ENCODE peak calls at places on chromosomes 11 and 22, in nine cellular contexts. M is ovary, B is HepG2, I is tibial nerve, R is adrenal gland, S is transverse colon, U is IMR-90, K is HCT116, Z is K562. E is an unnamed sample. For H3K4me1, the result is how much of the 10 kb centered on the place peaks cover.

GRCh38 chr11:93236741-93237675 is 39.2 kb upstream of the SLC36A4 start:
- DNase-seq in B (peak), R (peak), U (peak), M (no peak), I (peak), K (peak), Z (peak), S (peak), E (peak)

GRCh38 chr11:134235399-134235798 is 10.9 kb downstream of the VPS26B start:
- DNase-seq in K (no peak), B (peak), I (no peak), R (peak), M (no peak), U (no peak), S (no peak), Z (no peak), E (no peak)

GRCh38 chr11:67355023-67355793 is 1.9 kb upstream of the POLD4 start:
- DNase-seq in U (no peak), B (no peak), R (no peak), S (no peak), K (no peak), M (peak), I (no peak), Z (no peak), E (no peak)

GRCh38 chr11:20131744-20132666 is 28.3 kb downstream of the DBX1 start:
- DNase-seq in M (peak), I (peak), U (peak), S (peak), B (peak), Z (peak), R (peak), K (no peak), E (peak)

GRCh38 chr11:17500673-17501072 is 24.0 kb upstream of the ABCC8 start:
- DNase-seq in B (no peak), R (no peak), I (no peak), Z (no peak), K (no peak), M (no peak), S (no peak), U (no peak), E (no peak)

GRCh38 chr22:33539902-33540751 is 380.1 kb downstream of the LARGE1 start:
- DNase-seq in S (peak), K (no peak), U (peak), M (peak), R (peak), I (peak), B (peak), Z (no peak), E (peak)

GRCh38 chr11:108559340-108559739 is 34.2 kb downstream of the EXPH5 start:
- DNase-seq in U (peak), M (no peak), B (no peak), Z (no peak), K (no peak), I (no peak), R (no peak), S (no peak), E (no peak)

GRCh38 chr22:27348634-27349033 is 452.9 kb downstream of the MN1 start:
- DNase-seq in U (peak), R (no peak), I (no peak), S (no peak), Z (no peak), K (no peak), M (no peak), B (no peak), E (peak)

GRCh38 chr11:37532271-37532670 is 934.2 kb upstream of the RAG2 start:
- DNase-seq in S (no peak), Z (no peak), R (no peak), M (no peak), U (no peak), B (no peak), K (no peak), I (no peak), E (no peak)

GRCh38 chr11:1531961-1532586 is 40.0 kb downstream of the DUSP8 start:
- DNase-seq in Z (no peak), B (no peak), I (no peak), M (no peak), K (no peak), R (peak), S (no peak), U (no peak), E (no peak)

GRCh38 chr22:37674951-37675929 is at the start of gene LGALS1:
- DNase-seq in I (peak), S (peak), Z (peak), R (peak), B (peak), M (peak), K (peak), U (peak), E (peak)

GRCh38 chr11:67493548-67494370 is 10.9 kb downstream of the AIP start:
- DNase-seq in U (no peak), B (no peak), K (no peak), I (no peak), S (no peak), M (no peak), Z (no peak), R (no peak), E (no peak)

GRCh38 chr11:80155412-80156017 is 714.7 kb upstream of the TENM4 start:
- DNase-seq in S (no peak), Z (peak), B (peak), R (no peak), U (peak), M (no peak), I (no peak), K (no peak), E (no peak)

GRCh38 chr11:95884802-95885201 is 39.1 kb downstream of the MTMR2 start:
- DNase-seq in Z (no peak), K (no peak), B (no peak), S (no peak), I (no peak), M (no peak), R (no peak), U (no peak), E (no peak)

GRCh38 chr22:47333625-47334024 is 571.2 kb downstream of the TBC1D22A start:
- DNase-seq in U (peak), I (no peak), Z (no peak), B (peak), K (peak), S (no peak), M (no peak), R (no peak), E (peak)

GRCh38 chr11:9605742-9606141 is 32.3 kb downstream of the WEE1 start:
- DNase-seq in B (no peak), Z (no peak), I (no peak), M (no peak), S (no peak), R (no peak), U (no peak), K (no peak), E (no peak)

GRCh38 chr22:40156001-40156516 is 21.7 kb upstream of the TNRC6B start:
- DNase-seq in U (peak), B (peak), S (peak), K (peak), Z (peak), M (no peak), I (no peak), R (peak), E (peak)
- TF ChIP-seq CTCF in U (peak), B (peak), S (no peak), K (no peak), Z (peak), M (no peak), I (no peak), R (peak), E (no peak)

GRCh38 chr11:63765688-63766241 is 2.8 kb downstream of the ZFTA start:
- DNase-seq in M (peak), B (no peak), R (no peak), S (peak), Z (no peak), U (no peak), K (no peak), I (no peak), E (no peak)

GRCh38 chr11:63768232-63769043 is at the start of gene ZFTA:
- DNase-seq in S (peak), K (no peak), Z (peak), R (peak), M (peak), I (no peak), U (peak), B (no peak), E (peak)

GRCh38 chr11:63766501-63767270 is 1.9 kb downstream of the ZFTA start:
- DNase-seq in M (peak), S (no peak), R (no peak), U (no peak), B (peak), K (no peak), Z (no peak), I (no peak), E (no peak)

GRCh38 chr11:63769044-63769718 is 606 bp upstream of the ZFTA start:
- DNase-seq in R (peak), Z (peak), U (no peak), B (no peak), M (peak), I (no peak), S (peak), K (no peak), E (no peak)

GRCh38 chr11:63767415-63768231 is 952 bp downstream of the ZFTA start:
- DNase-seq in B (peak), K (peak), U (peak), R (peak), M (peak), S (peak), I (peak), Z (peak), E (peak)
- H3K4me1 ChIP-seq in B (under half), K (under half), U (under half), R (under half), M (under half), S (half or more), I (under half), Z (under half), E (half or more)

GRCh38 chr11:122743949-122744876 is 88.7 kb downstream of the UBASH3B start:
- DNase-seq in S (peak), R (peak), Z (no peak), B (no peak), I (peak), M (no peak), K (no peak), U (no peak), E (no peak)
- TF ChIP-seq POLR2A in S (peak), R (no peak), Z (no peak), B (no peak), I (no peak), M (no peak), K (no peak), U (no peak), E (no peak)

GRCh38 chr22:17162731-17163130 is 3.7 kb upstream of the HDHD5 start:
- DNase-seq in K (no peak), Z (no peak), I (no peak), U (no peak), B (no peak), R (no peak), S (no peak), M (no peak), E (no peak)

GRCh38 chr22:17167486-17167885 is 8.4 kb upstream of the HDHD5 start:
- DNase-seq in M (peak), U (no peak), I (no peak), S (no peak), B (no peak), K (no peak), Z (no peak), R (peak), E (peak)

GRCh38 chr22:17161991-17162390 is 2.9 kb upstream of the HDHD5 start:
- DNase-seq in R (no peak), M (no peak), B (no peak), U (no peak), Z (no peak), K (no peak), I (no peak), S (no peak), E (no peak)

GRCh38 chr22:17159504-17159951 is 451 bp upstream of the HDHD5 start:
- DNase-seq in B (no peak), U (peak), K (peak), Z (no peak), S (peak), M (peak), R (peak), I (peak), E (peak)

GRCh38 chr22:17164392-17165024 is 5.4 kb upstream of the HDHD5 start:
- DNase-seq in B (no peak), U (no peak), I (no peak), K (peak), R (no peak), S (no peak), Z (no peak), M (no peak), E (no peak)
- TF ChIP-seq CTCF in B (peak), U (peak), I (no peak), K (peak), R (no peak), S (no peak), Z (peak), M (no peak), E (no peak)

GRCh38 chr11:114280696-114281095 is 15.5 kb upstream of the NNMT start:
- DNase-seq in B (peak), S (no peak), I (peak), U (peak), M (peak), Z (peak), R (peak), K (peak), E (peak)

GRCh38 chr11:114279778-114280532 is 16.2 kb upstream of the NNMT start:
- DNase-seq in I (no peak), R (no peak), B (no peak), Z (no peak), K (no peak), U (peak), M (no peak), S (no peak), E (no peak)

GRCh38 chr11:114282488-114282887 is 13.7 kb upstream of the NNMT start:
- DNase-seq in K (no peak), I (no peak), R (no peak), S (no peak), M (no peak), B (no peak), Z (no peak), U (no peak), E (no peak)

GRCh38 chr11:114283422-114283821 is 12.8 kb upstream of the NNMT start:
- DNase-seq in Z (no peak), M (no peak), R (no peak), U (no peak), I (no peak), S (no peak), K (no peak), B (no peak), E (no peak)

DNA sequence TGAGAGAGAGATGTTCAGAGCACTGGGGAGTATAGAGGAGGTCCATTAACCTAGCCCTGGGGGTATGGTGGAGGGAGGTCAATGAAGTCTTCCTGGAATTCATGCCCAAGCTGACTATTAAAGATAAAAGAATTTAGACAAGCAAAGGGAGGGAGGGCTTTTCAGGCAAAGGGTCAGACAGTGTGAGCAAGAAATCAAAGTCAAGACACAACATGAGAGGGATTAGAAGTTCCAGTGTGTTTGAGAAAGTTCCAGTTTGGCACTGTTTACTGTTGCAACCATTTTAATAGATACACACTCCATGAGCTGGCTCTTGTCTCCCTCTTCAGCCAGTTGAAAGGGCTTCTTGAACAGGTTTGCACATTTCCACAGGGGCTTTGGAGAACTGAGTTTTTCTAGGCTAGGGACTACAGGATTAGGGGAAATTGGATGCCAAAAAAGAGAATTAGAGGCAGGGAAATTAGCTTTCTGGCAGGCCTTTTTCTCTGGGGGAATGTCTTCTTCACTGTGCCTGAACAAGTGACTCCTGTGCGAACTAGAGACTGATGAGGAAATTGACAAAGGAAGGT is 14.7 kb upstream of the NNMT start:
- DNase-seq in B (no peak), R (no peak), Z (no peak), I (no peak), K (no peak), S (no peak), U (no peak), M (no peak), E (no peak)
- H3K4me1 ChIP-seq in B (under half), R (under half), Z (under half), I (under half), K (under half), S (under half), U (under half), M (under half), E (under half)

DNA sequence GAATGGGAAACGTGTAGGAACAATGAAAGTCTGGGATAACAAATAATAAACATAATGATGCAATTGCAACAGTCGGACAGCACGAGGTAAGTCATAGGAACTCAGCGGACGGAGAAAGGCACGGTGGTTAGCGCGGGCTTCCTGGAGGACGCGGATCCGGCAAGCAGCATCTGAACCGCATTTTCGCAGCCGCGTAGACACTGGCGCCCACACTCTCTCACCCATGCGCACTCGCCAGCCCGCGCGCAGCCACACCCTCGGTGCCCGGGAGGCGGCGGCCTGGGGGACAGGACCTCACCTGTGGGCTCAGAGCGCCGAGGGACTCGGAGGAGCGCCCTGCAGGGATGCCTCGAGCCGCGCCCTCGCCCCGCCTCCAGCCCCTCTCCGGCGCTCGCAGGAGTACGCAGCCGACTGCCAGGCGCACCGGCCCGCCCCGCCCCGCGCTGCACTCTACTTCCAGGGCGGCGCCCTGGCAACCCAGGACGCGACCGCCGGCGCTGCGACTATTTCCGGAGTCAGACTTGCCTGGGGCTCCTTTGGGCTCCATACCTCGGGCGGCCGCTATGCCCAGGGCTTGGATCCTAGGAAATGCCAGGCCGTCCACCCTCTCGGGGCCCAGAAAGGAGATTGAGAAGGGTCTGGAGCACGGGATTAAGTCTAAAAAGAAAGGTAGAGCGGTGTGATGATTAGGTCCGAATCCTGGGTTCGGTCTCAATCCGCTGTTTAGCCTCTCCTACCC is at the start of gene TTLL1:
- DNase-seq in K (peak), U (peak), R (peak), Z (peak), S (peak), M (peak), I (peak), B (peak), E (peak)
- TF ChIP-seq POLR2A in K (peak), U (no peak), R (peak), Z (peak), S (no peak), M (peak), I (no peak), B (peak), E (peak)

DNA sequence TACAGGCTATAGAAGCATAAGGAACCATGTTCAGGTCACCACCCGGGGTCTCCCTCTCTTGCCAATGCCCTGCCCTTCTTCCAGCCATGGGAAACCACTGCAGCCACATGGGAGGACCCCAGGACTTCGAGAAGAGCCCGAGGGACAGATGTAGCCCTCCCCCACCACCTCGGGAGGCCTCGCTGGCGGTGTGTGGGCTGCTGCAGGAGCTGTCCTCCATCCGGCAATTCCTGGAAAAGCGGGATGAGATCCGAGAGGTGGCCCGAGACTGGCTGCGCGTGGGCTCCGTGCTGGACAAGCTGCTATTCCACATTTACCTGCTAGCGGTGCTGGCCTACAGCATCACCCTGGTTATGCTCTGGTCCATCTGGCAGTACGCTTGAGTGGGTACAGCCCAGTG is 14.5 kb downstream of the HTR3A start:
- DNase-seq in R (no peak), U (no peak), I (no peak), S (no peak), Z (no peak), K (no peak), B (no peak), M (no peak), E (no peak)
- TF ChIP-seq CTCF in R (no peak), U (no peak), I (no peak), S (no peak), Z (no peak), K (no peak), B (no peak), M (no peak), E (no peak)

DNA sequence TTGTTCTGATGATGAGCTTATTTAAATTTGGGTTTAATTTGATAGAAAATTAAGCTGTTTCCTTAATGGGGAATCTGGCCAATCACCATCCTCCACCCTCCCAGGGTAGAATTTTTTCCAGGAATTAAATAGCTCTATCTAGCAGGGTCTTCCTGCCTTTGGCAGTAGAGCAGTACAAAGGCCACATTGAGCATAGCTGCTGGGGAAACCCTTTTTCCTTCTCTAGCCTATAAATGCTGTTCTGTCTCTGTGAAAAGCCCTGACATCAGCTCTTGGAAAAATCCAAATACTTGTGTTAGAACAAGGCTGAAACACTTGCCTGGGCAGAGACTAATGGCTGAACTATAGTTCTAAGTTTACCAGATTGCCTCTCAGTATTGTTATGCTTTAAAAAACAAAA is 55.1 kb downstream of the ARHGEF12 start:
- DNase-seq in U (no peak), K (no peak), I (no peak), R (no peak), B (peak), S (no peak), Z (no peak), M (no peak), E (no peak)
- H3K4me1 ChIP-seq in U (under half), K (under half), I (under half), R (under half), B (half or more), S (under half), Z (under half), M (under half), E (under half)

GRCh38 chr11:83063073-83063754 is 8.5 kb downstream of the RAB30 start:
- DNase-seq in I (no peak), K (no peak), U (peak), R (peak), Z (no peak), B (no peak), M (no peak), S (no peak), E (no peak)
- TF ChIP-seq POLR2A in I (no peak), K (no peak), U (no peak), R (peak), Z (no peak), B (no peak), M (no peak), S (no peak), E (no peak)

DNA sequence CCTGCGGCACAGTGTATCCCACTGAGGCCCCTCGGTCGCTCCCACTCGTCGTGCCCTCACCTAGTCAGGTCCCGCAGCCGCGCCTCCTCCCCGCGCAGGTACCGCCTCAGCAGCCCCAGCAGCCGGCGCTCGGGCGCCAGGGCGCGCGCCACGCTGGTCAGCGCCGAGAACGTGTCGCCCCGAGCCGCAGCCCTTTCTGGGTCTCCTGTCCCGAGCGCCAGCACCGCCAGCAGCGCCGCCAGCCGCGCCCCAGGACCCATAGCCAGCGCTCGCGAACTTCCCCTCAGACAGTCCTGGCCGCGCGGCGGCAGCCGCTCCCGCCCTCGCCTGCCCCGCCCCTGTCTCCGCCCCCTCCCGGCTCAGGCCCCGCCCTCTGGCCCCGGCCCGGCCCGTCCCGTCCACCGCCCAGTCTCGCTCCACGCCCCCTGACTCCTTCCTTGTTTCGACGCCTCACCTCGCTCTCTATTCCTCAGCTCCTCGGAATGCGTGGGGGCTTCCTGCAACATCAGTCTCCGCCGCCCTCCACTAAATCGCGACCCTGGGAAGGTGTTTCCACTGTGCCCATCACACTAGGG is at the start of gene P4HA3:
- DNase-seq in S (peak), M (peak), U (peak), Z (peak), I (peak), R (peak), B (peak), K (peak), E (peak)
- TF ChIP-seq CTCF in S (no peak), M (no peak), U (peak), Z (peak), I (no peak), R (no peak), B (peak), K (no peak), E (peak)

E was measured in body of pancreas.